ENCODE peak calls at places on chromosomes 4 and X, in five cellular contexts. L is KG1; G is activated CD4-positive, CD25-positive, alpha-beta regulatory T cell treated with anti-CD3 and anti-CD28 coated beads, Interleukin-2, amount 50 U/mL, for 72 hours; X is T47D; E is psoas muscle. Y is an unnamed sample.

GRCh38 chr4:77399831-77400230 is 205.8 kb upstream of the CXCL13 start:
- DNase-seq in X (no peak), E (no peak), L (no peak), G (no peak), Y (no peak)

GRCh38 chr4:165379662-165380061 is 854 bp downstream of the CPE start:
- DNase-seq in X (no peak), G (no peak), E (peak), L (no peak), Y (no peak)

GRCh38 chr4:71501992-71502391 is 163.2 kb downstream of the SLC4A4 start:
- DNase-seq in X (no peak), L (no peak), G (no peak), E (no peak), Y (no peak)

GRCh38 chr4:125235971-125236370 is 78.8 kb upstream of the FAT4 start:
- DNase-seq in X (no peak), L (no peak), G (no peak), E (no peak), Y (no peak)

GRCh38 chr4:134740290-134740689 is 538.7 kb upstream of the PABPC4L start:
- DNase-seq in L (no peak), E (no peak), G (no peak), X (no peak), Y (no peak)

GRCh38 chr4:123312951-123313592 is 83.5 kb upstream of the SPRY1 start:
- DNase-seq in E (no peak), G (no peak), L (no peak), X (no peak), Y (no peak)

GRCh38 chr4:10622728-10623127 is 61.8 kb downstream of the CLNK start:
- DNase-seq in X (no peak), E (no peak), L (no peak), G (no peak), Y (no peak)

GRCh38 chr4:155612074-155612473 is 54.6 kb upstream of the GUCY1A1 start:
- DNase-seq in X (no peak), L (no peak), E (no peak), G (no peak), Y (no peak)

GRCh38 chr4:87258677-87259076 is 38.3 kb upstream of the KLHL8 start:
- DNase-seq in G (no peak), X (no peak), E (no peak), L (no peak), Y (no peak)

GRCh38 chr4:169407217-169407845 is 136.6 kb upstream of the SH3RF1 start:
- DNase-seq in X (no peak), G (no peak), E (no peak), L (no peak), Y (no peak)

GRCh38 chrX:9681422-9681821 is 84.2 kb downstream of the GPR143 start:
- DNase-seq in L (no peak), G (no peak), E (no peak), X (no peak), Y (no peak)

GRCh38 chr4:7872264-7872771 is 67.3 kb downstream of the AFAP1 start:
- DNase-seq in L (no peak), E (peak), G (no peak), X (no peak), Y (no peak)

GRCh38 chrX:151750511-151750910 is 16.0 kb downstream of the CNGA2 start:
- DNase-seq in L (no peak), E (no peak), G (no peak), X (no peak), Y (no peak)

GRCh38 chr4:109465065-109465464 is 31.4 kb downstream of the SEC24B start:
- DNase-seq in G (no peak), E (no peak), X (no peak), L (no peak), Y (no peak)

GRCh38 chrX:111608724-111609123 is 72.2 kb upstream of the ALG13 start:
- DNase-seq in X (no peak), G (no peak), L (no peak), E (no peak), Y (no peak)

GRCh38 chrX:40570346-40571093 is 10.2 kb upstream of the ATP6AP2 start:
- DNase-seq in E (no peak), X (no peak), L (no peak), G (no peak), Y (no peak)

GRCh38 chr4:56240554-56241190 is 146.6 kb downstream of the AASDH start:
- DNase-seq in G (no peak), E (no peak), X (no peak), L (no peak), Y (no peak)

GRCh38 chr4:147736458-147736857 is 4.6 kb downstream of the ARHGAP10 start:
- DNase-seq in E (no peak), X (no peak), G (no peak), L (no peak), Y (no peak)

Y was measured in natural killer cell treated with Interleukin-12 subunit alpha and Interleukin-12 subunit beta and Interleukin-15 and Interleukin-18, amount 100 ng/mL, for 72 hours.